ENCODE peak calls at places on chromosomes 4 and X, in eight cellular contexts. One of them, this sample, is unnamed.
A peak's percentile ranks its signal among the peaks of the same experiment; 100 is the strongest.

GRCh38 chr4:29717658-29718057 is 1002.5 kb upstream of the PCDH7 start:
- DNase-seq in MM.1S: no peak
- DNase-seq in OCI-LY7: no peak
- DNase-seq in SK-N-SH: no peak
- DNase-seq in PC-3: peak; percentile 48
- DNase-seq in hepatocyte: peak; percentile 11
- DNase-seq in HCT116: no peak
- DNase-seq in PC-9: no peak
- DNase-seq in this sample: no peak

GRCh38 chr4:185019451-185020292 is 1.4 kb downstream of the HELT start:
- DNase-seq in HCT116: no peak
- DNase-seq in PC-3: no peak
- DNase-seq in PC-9: no peak
- DNase-seq in hepatocyte: no peak
- DNase-seq in SK-N-SH: peak; percentile 49
- DNase-seq in OCI-LY7: no peak
- DNase-seq in MM.1S: no peak
- DNase-seq in this sample: no peak

GRCh38 chr4:87038837-87039715 is 104.3 kb downstream of the AFF1 start:
- DNase-seq in PC-9: no peak
- DNase-seq in MM.1S: no peak
- DNase-seq in HCT116: no peak
- DNase-seq in hepatocyte: peak; percentile 54
- DNase-seq in PC-3: peak; percentile 17
- DNase-seq in OCI-LY7: no peak
- DNase-seq in SK-N-SH: peak; percentile 59
- DNase-seq in this sample: peak; percentile 98

GRCh38 chr4:138494931-138495330 is 252.8 kb upstream of the SLC7A11 start:
- DNase-seq in PC-9: no peak
- DNase-seq in MM.1S: no peak
- DNase-seq in HCT116: peak; percentile 13
- DNase-seq in hepatocyte: no peak
- DNase-seq in PC-3: peak; percentile 48
- DNase-seq in SK-N-SH: no peak
- DNase-seq in OCI-LY7: no peak
- DNase-seq in this sample: peak; percentile 65

GRCh38 chrX:119489212-119490074 is 21.2 kb downstream of the SLC25A5 start:
- DNase-seq in PC-3: no peak
- DNase-seq in HCT116: no peak
- DNase-seq in OCI-LY7: no peak
- DNase-seq in SK-N-SH: no peak
- DNase-seq in PC-9: no peak
- DNase-seq in MM.1S: no peak
- DNase-seq in hepatocyte: no peak
- DNase-seq in this sample: no peak

GRCh38 chrX:79270401-79270800 is 96.7 kb downstream of the ITM2A start:
- DNase-seq in PC-9: no peak
- DNase-seq in hepatocyte: no peak
- DNase-seq in PC-3: no peak
- DNase-seq in MM.1S: peak; percentile 80
- DNase-seq in HCT116: no peak
- DNase-seq in SK-N-SH: no peak
- DNase-seq in OCI-LY7: peak; percentile 74
- DNase-seq in this sample: no peak

GRCh38 chr4:18051281-18051680 is 29.7 kb upstream of the LCORL start:
- DNase-seq in HCT116: no peak
- DNase-seq in hepatocyte: no peak
- DNase-seq in PC-3: peak; percentile 13
- DNase-seq in OCI-LY7: no peak
- DNase-seq in SK-N-SH: no peak
- DNase-seq in MM.1S: no peak
- DNase-seq in PC-9: no peak
- DNase-seq in this sample: peak; percentile 6

GRCh38 chr4:132125131-132125530 is 1024.0 kb upstream of the PCDH10 start:
- DNase-seq in PC-9: no peak
- DNase-seq in hepatocyte: no peak
- DNase-seq in OCI-LY7: no peak
- DNase-seq in PC-3: no peak
- DNase-seq in MM.1S: no peak
- DNase-seq in HCT116: no peak
- DNase-seq in SK-N-SH: no peak
- DNase-seq in this sample: no peak

GRCh38 chrX:96407043-96407442 is 277.6 kb upstream of the DIAPH2 start:
- DNase-seq in HCT116: no peak
- DNase-seq in hepatocyte: peak; percentile 30
- DNase-seq in MM.1S: no peak
- DNase-seq in PC-9: peak; percentile 82
- DNase-seq in SK-N-SH: no peak
- DNase-seq in OCI-LY7: no peak
- DNase-seq in PC-3: peak; percentile 86
- DNase-seq in this sample: peak; percentile 55

GRCh38 chrX:136646602-136647239 is 1.2 kb upstream of the CD40LG start:
- DNase-seq in PC-3: no peak
- DNase-seq in HCT116: no peak
- DNase-seq in PC-9: no peak
- DNase-seq in MM.1S: no peak
- DNase-seq in SK-N-SH: no peak
- DNase-seq in hepatocyte: no peak
- DNase-seq in OCI-LY7: peak; percentile 19
- DNase-seq in this sample: no peak

GRCh38 chrX:39150621-39151020 is 349.4 kb downstream of the MID1IP1 start:
- DNase-seq in hepatocyte: no peak
- DNase-seq in PC-3: no peak
- DNase-seq in PC-9: no peak
- DNase-seq in MM.1S: no peak
- DNase-seq in HCT116: no peak
- DNase-seq in OCI-LY7: no peak
- DNase-seq in SK-N-SH: no peak
- DNase-seq in this sample: no peak

GRCh38 chrX:72609313-72609712 is 36.7 kb upstream of the HDAC8 start:
- DNase-seq in OCI-LY7: no peak
- DNase-seq in hepatocyte: peak; percentile 10
- DNase-seq in MM.1S: no peak
- DNase-seq in PC-9: no peak
- DNase-seq in PC-3: peak; percentile 46
- DNase-seq in SK-N-SH: no peak
- DNase-seq in HCT116: no peak
- DNase-seq in this sample: peak; percentile 9

GRCh38 chr4:113447695-113448265 is 313.8 kb downstream of the CAMK2D start:
- DNase-seq in PC-3: no peak
- DNase-seq in hepatocyte: no peak
- DNase-seq in HCT116: no peak
- DNase-seq in OCI-LY7: no peak
- DNase-seq in PC-9: no peak
- DNase-seq in MM.1S: peak; percentile 49
- DNase-seq in SK-N-SH: no peak
- DNase-seq in this sample: no peak

GRCh38 chrX:150225756-150226155 is 137.4 kb upstream of the MAMLD1 start:
- DNase-seq in hepatocyte: no peak
- DNase-seq in SK-N-SH: no peak
- DNase-seq in MM.1S: no peak
- DNase-seq in HCT116: no peak
- DNase-seq in PC-9: no peak
- DNase-seq in OCI-LY7: no peak
- DNase-seq in PC-3: no peak
- DNase-seq in this sample: no peak
- H3K9me2 ChIP-seq in hepatocyte: no peaks in the 10 kb centered on the region
- H3K9me2 ChIP-seq in SK-N-SH: no peaks in the 10 kb centered on the region
- H3K9me2 ChIP-seq in MM.1S: no peaks in the 10 kb centered on the region
- H3K9me2 ChIP-seq in HCT116: no peaks in the 10 kb centered on the region
- H3K9me2 ChIP-seq in PC-9: no peaks in the 10 kb centered on the region
- H3K9me2 ChIP-seq in OCI-LY7: no peaks in the 10 kb centered on the region
- H3K9me2 ChIP-seq in PC-3: no peaks in the 10 kb centered on the region
- H3K9me2 ChIP-seq in this sample: no peaks in the 10 kb centered on the region

DNA sequence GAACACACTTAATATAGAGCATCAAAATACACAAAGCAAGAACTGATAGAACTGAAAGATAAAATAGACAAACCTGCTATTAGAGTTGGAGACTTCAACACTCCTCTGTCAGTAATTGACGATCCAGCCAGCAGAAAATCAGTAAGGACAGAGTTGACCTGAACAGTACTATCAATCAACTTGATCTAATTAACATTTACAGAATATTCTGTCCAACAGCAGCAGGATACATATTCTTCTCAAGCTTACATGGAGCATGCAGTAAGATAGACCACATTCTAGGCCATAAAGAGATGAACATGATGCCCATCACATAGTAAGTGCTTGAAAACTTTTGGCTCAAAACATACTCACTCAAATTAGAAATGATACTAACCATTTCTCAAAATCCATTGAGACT is 196.7 kb upstream of the KLF3 start:
- DNase-seq in MM.1S: no peak
- DNase-seq in SK-N-SH: no peak
- DNase-seq in HCT116: no peak
- DNase-seq in PC-3: no peak
- DNase-seq in OCI-LY7: no peak
- DNase-seq in hepatocyte: no peak
- DNase-seq in PC-9: no peak
- DNase-seq in this sample: no peak
- H3K9me2 ChIP-seq in MM.1S: no peaks in the 10 kb centered on the region
- H3K9me2 ChIP-seq in SK-N-SH: no peaks in the 10 kb centered on the region
- H3K9me2 ChIP-seq in HCT116: no peaks in the 10 kb centered on the region
- H3K9me2 ChIP-seq in PC-3: no peaks in the 10 kb centered on the region
- H3K9me2 ChIP-seq in OCI-LY7: no peaks in the 10 kb centered on the region
- H3K9me2 ChIP-seq in hepatocyte: no peaks in the 10 kb centered on the region
- H3K9me2 ChIP-seq in PC-9: no peaks in the 10 kb centered on the region
- H3K9me2 ChIP-seq in this sample: no peaks in the 10 kb centered on the region

GRCh38 chr4:176885224-176885623 is 92.5 kb upstream of the VEGFC start:
- DNase-seq in PC-9: no peak
- DNase-seq in hepatocyte: no peak
- DNase-seq in HCT116: no peak
- DNase-seq in MM.1S: no peak
- DNase-seq in PC-3: peak; percentile 6
- DNase-seq in OCI-LY7: no peak
- DNase-seq in SK-N-SH: no peak
- DNase-seq in this sample: peak; percentile 54
- H3K9me2 ChIP-seq in PC-9: no peaks in the 10 kb centered on the region
- H3K9me2 ChIP-seq in hepatocyte: no peaks in the 10 kb centered on the region
- H3K9me2 ChIP-seq in HCT116: no peaks in the 10 kb centered on the region
- H3K9me2 ChIP-seq in MM.1S: no peaks in the 10 kb centered on the region
- H3K9me2 ChIP-seq in PC-3: no peaks in the 10 kb centered on the region
- H3K9me2 ChIP-seq in OCI-LY7: no peaks in the 10 kb centered on the region
- H3K9me2 ChIP-seq in SK-N-SH: no peaks in the 10 kb centered on the region
- H3K9me2 ChIP-seq in this sample: no peaks in the 10 kb centered on the region

DNA sequence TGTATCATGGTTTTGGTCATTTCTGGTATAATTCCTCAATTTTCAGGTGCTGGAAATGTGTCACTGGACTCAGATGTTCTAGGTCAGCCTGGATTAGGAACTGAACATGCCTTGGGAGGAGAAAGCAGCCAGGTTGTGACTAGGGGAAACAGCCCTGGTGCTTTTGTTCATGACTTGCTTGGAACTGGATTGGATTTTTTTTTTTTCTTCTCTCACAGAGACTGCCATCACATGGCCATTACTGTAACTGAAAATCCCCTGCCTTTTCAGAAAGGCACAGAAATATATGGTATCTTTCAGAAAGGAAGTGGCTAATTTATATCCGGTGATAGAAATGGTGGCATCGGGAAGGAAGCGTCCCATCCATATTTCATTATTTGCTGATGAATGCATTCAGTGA is 34.6 kb downstream of the SEPTIN11 start:
- DNase-seq in OCI-LY7: peak; percentile 9
- DNase-seq in PC-9: no peak
- DNase-seq in hepatocyte: no peak
- DNase-seq in PC-3: peak; percentile 21
- DNase-seq in SK-N-SH: peak; percentile 39
- DNase-seq in MM.1S: peak; percentile 85
- DNase-seq in HCT116: no peak
- DNase-seq in this sample: peak; percentile 74
- H3K9me2 ChIP-seq in OCI-LY7: no peaks in the 10 kb centered on the region
- H3K9me2 ChIP-seq in PC-9: no peaks in the 10 kb centered on the region
- H3K9me2 ChIP-seq in hepatocyte: no peaks in the 10 kb centered on the region
- H3K9me2 ChIP-seq in PC-3: no peaks in the 10 kb centered on the region
- H3K9me2 ChIP-seq in SK-N-SH: no peaks in the 10 kb centered on the region
- H3K9me2 ChIP-seq in MM.1S: no peaks in the 10 kb centered on the region
- H3K9me2 ChIP-seq in HCT116: no peaks in the 10 kb centered on the region
- H3K9me2 ChIP-seq in this sample: no peaks in the 10 kb centered on the region

DNA sequence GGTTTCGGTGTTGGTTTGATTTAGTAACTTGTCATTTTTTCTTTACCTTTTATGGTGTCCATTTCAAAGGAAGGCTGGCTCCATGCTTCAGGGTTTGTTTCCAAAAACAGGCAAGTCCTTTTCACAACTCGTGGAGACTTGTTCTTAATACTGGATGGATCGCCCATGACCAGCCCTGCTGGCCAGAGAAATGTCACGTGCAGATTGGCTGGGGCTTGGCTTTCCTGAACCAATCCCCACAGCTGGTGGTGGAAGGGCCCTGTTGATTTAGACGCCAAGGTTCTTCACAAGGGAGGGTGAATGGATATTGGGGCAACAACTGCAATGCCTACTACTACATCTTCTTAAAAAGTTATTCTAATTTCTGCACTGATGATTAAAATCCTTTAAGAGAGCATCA is 92.6 kb downstream of the SHROOM3 start:
- DNase-seq in SK-N-SH: no peak
- DNase-seq in PC-9: no peak
- DNase-seq in hepatocyte: no peak
- DNase-seq in MM.1S: no peak
- DNase-seq in OCI-LY7: no peak
- DNase-seq in PC-3: no peak
- DNase-seq in HCT116: no peak
- DNase-seq in this sample: no peak
- H3K9me2 ChIP-seq in SK-N-SH: no peaks in the 10 kb centered on the region
- H3K9me2 ChIP-seq in PC-9: no peaks in the 10 kb centered on the region
- H3K9me2 ChIP-seq in hepatocyte: no peaks in the 10 kb centered on the region
- H3K9me2 ChIP-seq in MM.1S: no peaks in the 10 kb centered on the region
- H3K9me2 ChIP-seq in OCI-LY7: no peaks in the 10 kb centered on the region
- H3K9me2 ChIP-seq in PC-3: no peaks in the 10 kb centered on the region
- H3K9me2 ChIP-seq in HCT116: no peaks in the 10 kb centered on the region
- H3K9me2 ChIP-seq in this sample: no peaks in the 10 kb centered on the region

DNA sequence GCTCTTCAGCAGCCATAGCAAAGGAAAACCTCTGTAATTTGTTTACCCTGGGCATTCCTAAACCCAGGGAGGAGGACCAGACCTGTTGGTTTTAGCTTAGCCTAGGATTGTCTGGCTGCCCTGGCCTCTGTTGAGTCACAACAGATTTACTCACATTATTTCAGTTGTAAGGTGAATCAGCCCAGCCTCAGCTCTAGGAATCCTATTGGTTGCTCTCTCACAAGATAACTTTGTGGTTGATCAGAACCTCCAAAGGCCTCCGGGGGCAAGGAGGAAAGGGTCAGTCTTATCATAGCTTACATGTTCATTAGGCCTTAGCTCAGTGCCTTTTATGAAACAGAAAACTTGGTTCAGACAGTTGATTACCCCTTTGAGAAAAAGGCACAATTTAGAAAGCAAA is 41.0 kb downstream of the PDK3 start:
- DNase-seq in hepatocyte: peak; percentile 68
- DNase-seq in MM.1S: no peak
- DNase-seq in OCI-LY7: no peak
- DNase-seq in PC-3: peak; percentile 70
- DNase-seq in PC-9: peak; percentile 62
- DNase-seq in HCT116: no peak
- DNase-seq in SK-N-SH: no peak
- DNase-seq in this sample: peak; percentile 52
- H3K9me2 ChIP-seq in hepatocyte: no peaks in the 10 kb centered on the region
- H3K9me2 ChIP-seq in MM.1S: no peaks in the 10 kb centered on the region
- H3K9me2 ChIP-seq in OCI-LY7: no peaks in the 10 kb centered on the region
- H3K9me2 ChIP-seq in PC-3: no peaks in the 10 kb centered on the region
- H3K9me2 ChIP-seq in PC-9: no peaks in the 10 kb centered on the region
- H3K9me2 ChIP-seq in HCT116: no peaks in the 10 kb centered on the region
- H3K9me2 ChIP-seq in SK-N-SH: no peaks in the 10 kb centered on the region
- H3K9me2 ChIP-seq in this sample: no peaks in the 10 kb centered on the region

GRCh38 chr4:152724494-152724893 is 44.7 kb upstream of the TMEM154 start:
- DNase-seq in SK-N-SH: no peak
- DNase-seq in HCT116: no peak
- DNase-seq in PC-3: no peak
- DNase-seq in hepatocyte: no peak
- DNase-seq in PC-9: no peak
- DNase-seq in MM.1S: no peak
- DNase-seq in OCI-LY7: no peak
- DNase-seq in this sample: no peak
- H3K9me2 ChIP-seq in SK-N-SH: no peaks in the 10 kb centered on the region
- H3K9me2 ChIP-seq in HCT116: no peaks in the 10 kb centered on the region
- H3K9me2 ChIP-seq in PC-3: no peaks in the 10 kb centered on the region
- H3K9me2 ChIP-seq in hepatocyte: no peaks in the 10 kb centered on the region
- H3K9me2 ChIP-seq in PC-9: no peaks in the 10 kb centered on the region
- H3K9me2 ChIP-seq in MM.1S: no peaks in the 10 kb centered on the region
- H3K9me2 ChIP-seq in OCI-LY7: no peaks in the 10 kb centered on the region
- H3K9me2 ChIP-seq in this sample: no peaks in the 10 kb centered on the region